ENCODE peak calls at places on chromosomes 3 and 15, in five cellular contexts. One of them, this sample, is unnamed.

GRCh38 chr15:56723787-56724186 is 9.5 kb downstream of the ZNF280D start:
- DNase-seq in upper lobe of left lung: no peak
- DNase-seq in suprapubic skin: no peak
- DNase-seq in stomach: no peak
- DNase-seq in NB4: no peak
- DNase-seq in this sample: no peak

GRCh38 chr3:64105816-64106215 is 82.5 kb upstream of the PSMD6 start:
- DNase-seq in upper lobe of left lung: no peak
- DNase-seq in suprapubic skin: no peak
- DNase-seq in stomach: no peak
- DNase-seq in NB4: no peak
- DNase-seq in this sample: no peak

GRCh38 chr3:125043599-125044151 is 12.1 kb downstream of the HEG1 start:
- DNase-seq in upper lobe of left lung: peak; percentile 81
- DNase-seq in suprapubic skin: no peak
- DNase-seq in stomach: peak; percentile 33
- DNase-seq in NB4: no peak
- DNase-seq in this sample: no peak

GRCh38 chr3:106824856-106825255 is 552.4 kb upstream of the CCDC54 start:
- DNase-seq in upper lobe of left lung: no peak
- DNase-seq in suprapubic skin: no peak
- DNase-seq in stomach: no peak
- DNase-seq in NB4: peak; percentile 10
- DNase-seq in this sample: no peak

GRCh38 chr3:184560992-184561328 is 625 bp upstream of the EPHB3 start:
- DNase-seq in upper lobe of left lung: no peak
- DNase-seq in suprapubic skin: no peak
- DNase-seq in stomach: no peak
- DNase-seq in NB4: no peak
- DNase-seq in this sample: no peak

GRCh38 chr3:126523745-126524428 is at the start of gene CHST13:
- DNase-seq in upper lobe of left lung: peak; percentile 92
- DNase-seq in suprapubic skin: no peak
- DNase-seq in stomach: peak; percentile 46
- DNase-seq in NB4: peak; percentile 84
- DNase-seq in this sample: peak; percentile 85

GRCh38 chr3:148318240-148318639 is 379.5 kb upstream of the AGTR1 start:
- DNase-seq in upper lobe of left lung: no peak
- DNase-seq in suprapubic skin: no peak
- DNase-seq in stomach: no peak
- DNase-seq in NB4: no peak
- DNase-seq in this sample: no peak

GRCh38 chr3:55172913-55173312 is 245.1 kb upstream of the LRTM1 start:
- DNase-seq in upper lobe of left lung: no peak
- DNase-seq in suprapubic skin: no peak
- DNase-seq in stomach: no peak
- DNase-seq in NB4: no peak
- DNase-seq in this sample: no peak

GRCh38 chr3:109702252-109702651 is 364.9 kb upstream of the DPPA4 start:
- DNase-seq in upper lobe of left lung: no peak
- DNase-seq in suprapubic skin: no peak
- DNase-seq in stomach: no peak
- DNase-seq in NB4: peak; percentile 38
- DNase-seq in this sample: no peak

GRCh38 chr3:31196261-31196660 is 301.8 kb upstream of the GADL1 start:
- DNase-seq in upper lobe of left lung: no peak
- DNase-seq in suprapubic skin: no peak
- DNase-seq in stomach: no peak
- DNase-seq in NB4: no peak
- DNase-seq in this sample: no peak

GRCh38 chr3:46214751-46215352 is 6.7 kb upstream of the CCR1 start:
- DNase-seq in upper lobe of left lung: no peak
- DNase-seq in suprapubic skin: no peak
- DNase-seq in stomach: peak; percentile 44
- DNase-seq in NB4: peak; percentile 84
- DNase-seq in this sample: no peak

GRCh38 chr3:3127432-3128010 is 781 bp downstream of the TRNT1 start:
- DNase-seq in upper lobe of left lung: no peak
- DNase-seq in suprapubic skin: no peak
- DNase-seq in stomach: no peak
- DNase-seq in NB4: peak; percentile 56
- DNase-seq in this sample: no peak

GRCh38 chr3:126308394-126309125 is 48.6 kb downstream of the KLF15 start:
- DNase-seq in upper lobe of left lung: peak; percentile 62
- DNase-seq in suprapubic skin: no peak
- DNase-seq in stomach: no peak
- DNase-seq in NB4: no peak
- DNase-seq in this sample: no peak

GRCh38 chr3:37183976-37184375 is 9.6 kb upstream of the LRRFIP2 start:
- DNase-seq in upper lobe of left lung: no peak
- DNase-seq in suprapubic skin: no peak
- DNase-seq in stomach: no peak
- DNase-seq in NB4: no peak
- DNase-seq in this sample: no peak

GRCh38 chr3:124829175-124829818 is 57.9 kb downstream of the ITGB5 start:
- DNase-seq in upper lobe of left lung: peak; percentile 56
- DNase-seq in suprapubic skin: no peak
- DNase-seq in stomach: no peak
- DNase-seq in NB4: no peak
- DNase-seq in this sample: no peak

GRCh38 chr15:90294601-90295269 is 29.3 kb downstream of the NGRN start:
- DNase-seq in upper lobe of left lung: peak; percentile 70
- DNase-seq in suprapubic skin: no peak
- DNase-seq in stomach: no peak
- DNase-seq in NB4: no peak
- DNase-seq in this sample: no peak

GRCh38 chr3:113560845-113561623 is 28.7 kb downstream of the SIDT1 start:
- DNase-seq in upper lobe of left lung: no peak
- DNase-seq in suprapubic skin: no peak
- DNase-seq in stomach: no peak
- DNase-seq in NB4: no peak
- DNase-seq in this sample: no peak

GRCh38 chr15:91040851-91041250 is 18.5 kb upstream of the VPS33B start:
- DNase-seq in upper lobe of left lung: no peak
- DNase-seq in suprapubic skin: no peak
- DNase-seq in stomach: no peak
- DNase-seq in NB4: no peak
- DNase-seq in this sample: no peak

GRCh38 chr3:7171493-7171892 is 310.6 kb downstream of the GRM7 start:
- DNase-seq in upper lobe of left lung: no peak
- DNase-seq in suprapubic skin: no peak
- DNase-seq in stomach: peak; percentile 56
- DNase-seq in NB4: no peak
- DNase-seq in this sample: no peak

GRCh38 chr3:67804545-67804944 is 150.1 kb upstream of the SUCLG2 start:
- DNase-seq in upper lobe of left lung: no peak
- DNase-seq in suprapubic skin: no peak
- DNase-seq in stomach: no peak
- DNase-seq in NB4: no peak
- DNase-seq in this sample: no peak

GRCh38 chr3:123008808-123009207 is 18.8 kb downstream of the SEMA5B start:
- DNase-seq in upper lobe of left lung: peak; percentile 44
- DNase-seq in suprapubic skin: no peak
- DNase-seq in stomach: no peak
- DNase-seq in NB4: no peak
- DNase-seq in this sample: no peak

GRCh38 chr3:27943106-27943505 is 221.0 kb upstream of the EOMES start:
- DNase-seq in upper lobe of left lung: no peak
- DNase-seq in suprapubic skin: no peak
- DNase-seq in stomach: no peak
- DNase-seq in NB4: peak; percentile 11
- DNase-seq in this sample: no peak

GRCh38 chr3:50559702-50560101 is 7.8 kb downstream of the C3orf18 start:
- DNase-seq in upper lobe of left lung: no peak
- DNase-seq in suprapubic skin: no peak
- DNase-seq in stomach: peak; percentile 46
- DNase-seq in NB4: no peak
- DNase-seq in this sample: no peak

GRCh38 chr15:52651868-52652267 is 27.3 kb downstream of the ATOSA start:
- DNase-seq in upper lobe of left lung: no peak
- DNase-seq in suprapubic skin: no peak
- DNase-seq in stomach: peak; percentile 42
- DNase-seq in NB4: peak; percentile 7
- DNase-seq in this sample: no peak

GRCh38 chr15:89051875-89052274 is 36.4 kb upstream of the ABHD2 start:
- DNase-seq in upper lobe of left lung: no peak
- DNase-seq in suprapubic skin: no peak
- DNase-seq in stomach: no peak
- DNase-seq in NB4: no peak
- DNase-seq in this sample: no peak

GRCh38 chr15:50084932-50085331 is 34.1 kb downstream of the ATP8B4 start:
- DNase-seq in upper lobe of left lung: no peak
- DNase-seq in suprapubic skin: no peak
- DNase-seq in stomach: no peak
- DNase-seq in NB4: no peak
- DNase-seq in this sample: no peak

GRCh38 chr15:81155375-81156218 is 21.5 kb downstream of the CFAP161 start:
- DNase-seq in upper lobe of left lung: no peak
- DNase-seq in suprapubic skin: no peak
- DNase-seq in stomach: peak; percentile 36
- DNase-seq in NB4: peak; percentile 77
- DNase-seq in this sample: no peak

GRCh38 chr15:56241374-56242085 is 2.1 kb downstream of the RFX7 start:
- DNase-seq in upper lobe of left lung: no peak
- DNase-seq in suprapubic skin: no peak
- DNase-seq in stomach: no peak
- DNase-seq in NB4: no peak
- DNase-seq in this sample: no peak

GRCh38 chr3:13325892-13326443 is 94.2 kb downstream of the NUP210 start:
- DNase-seq in upper lobe of left lung: no peak
- DNase-seq in suprapubic skin: no peak
- DNase-seq in stomach: peak; percentile 54
- DNase-seq in NB4: no peak
- DNase-seq in this sample: no peak

GRCh38 chr15:38708672-38709188 is 144.1 kb upstream of the RASGRP1 start:
- DNase-seq in upper lobe of left lung: no peak
- DNase-seq in suprapubic skin: no peak
- DNase-seq in stomach: no peak
- DNase-seq in NB4: no peak
- DNase-seq in this sample: no peak

DNA sequence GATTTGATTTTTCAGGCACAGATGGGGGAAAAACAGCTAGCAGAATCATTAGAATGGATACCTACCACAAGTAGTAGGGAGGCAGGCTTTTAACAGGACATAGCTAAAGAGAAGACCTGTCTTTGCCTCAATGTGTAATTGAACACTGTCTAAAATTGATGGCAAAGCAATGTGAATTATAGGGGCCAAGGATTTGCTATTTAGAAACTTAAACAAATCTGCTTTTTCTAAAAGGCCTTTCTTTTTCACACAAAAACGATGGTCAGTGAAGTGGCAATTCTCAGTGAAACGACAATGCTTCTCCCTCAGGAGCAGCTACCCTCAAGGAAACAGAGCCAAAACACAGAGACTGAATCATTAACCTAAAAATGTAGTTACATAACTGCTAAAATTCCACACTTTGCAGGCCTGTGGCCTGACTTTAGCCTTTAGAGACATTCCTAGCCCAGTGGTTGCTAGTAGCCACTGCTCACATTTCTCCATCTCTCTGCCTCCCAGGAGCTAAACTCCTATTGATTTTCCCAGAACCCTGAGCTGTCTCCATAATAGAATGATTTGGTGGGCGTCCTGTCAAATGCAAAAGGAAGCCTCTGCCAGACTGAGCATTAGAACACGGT is 630.2 kb upstream of the KCNMB2 start:
- DNase-seq in upper lobe of left lung: no peak
- DNase-seq in suprapubic skin: no peak
- DNase-seq in stomach: no peak
- DNase-seq in NB4: no peak
- DNase-seq in this sample: no peak
- TF ChIP-seq CTCF in upper lobe of left lung: no peak
- TF ChIP-seq CTCF in suprapubic skin: no peak
- TF ChIP-seq CTCF in stomach: no peak
- TF ChIP-seq CTCF in NB4: no peak
- TF ChIP-seq CTCF in this sample: peak; percentile 41

DNA sequence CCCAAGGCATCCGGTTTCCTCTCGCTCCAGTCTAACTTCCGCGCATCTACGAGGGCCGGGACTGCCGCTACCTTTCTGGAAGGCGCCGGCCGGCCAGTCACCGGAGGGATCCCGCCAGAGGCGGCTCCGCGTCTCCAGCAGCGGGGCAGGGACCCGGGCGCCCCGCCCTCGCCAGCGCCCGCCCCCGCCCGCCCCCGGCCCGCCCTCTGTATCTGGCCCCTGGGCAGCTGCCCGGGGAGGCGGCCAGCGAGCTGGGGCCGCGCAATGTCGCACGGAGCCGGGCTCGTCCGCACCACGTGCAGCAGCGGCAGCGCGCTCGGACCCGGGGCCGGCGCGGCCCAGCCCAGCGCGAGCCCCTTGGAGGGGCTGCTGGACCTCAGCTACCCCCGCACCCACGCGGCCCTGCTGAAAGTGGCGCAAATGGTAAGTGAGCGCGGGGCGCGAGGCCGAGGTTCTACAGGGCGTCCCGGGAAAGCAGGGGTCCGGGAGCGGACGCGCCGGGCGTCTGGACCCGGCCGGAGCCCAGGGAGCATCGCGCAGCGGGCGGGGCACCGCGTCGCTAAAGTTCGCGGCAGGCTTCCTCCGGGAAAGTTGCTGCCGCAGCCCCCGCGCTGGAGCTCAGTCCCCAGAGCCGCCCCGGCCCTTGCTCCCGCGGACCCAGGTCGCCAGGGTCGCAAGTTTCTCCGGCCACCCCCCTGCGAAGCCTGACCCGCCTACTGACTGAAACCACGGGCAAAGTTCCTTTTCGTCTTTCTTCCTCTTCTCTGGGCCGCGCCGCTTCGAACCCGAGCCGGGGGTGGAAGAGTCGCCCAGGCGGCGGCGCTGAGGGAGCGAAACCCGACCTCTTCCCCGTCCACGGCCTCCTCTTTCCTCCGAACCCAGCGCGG is at the start of gene CMTM7:
- DNase-seq in upper lobe of left lung: peak; percentile 94
- DNase-seq in suprapubic skin: peak; percentile 84
- DNase-seq in stomach: peak; percentile 79
- DNase-seq in NB4: peak; percentile 81
- DNase-seq in this sample: no peak
- TF ChIP-seq CTCF in upper lobe of left lung: no peak
- TF ChIP-seq CTCF in suprapubic skin: no peak
- TF ChIP-seq CTCF in stomach: no peak
- TF ChIP-seq CTCF in NB4: peak; percentile 5
- TF ChIP-seq CTCF in this sample: peak; percentile 28

GRCh38 chr15:29637555-29637954 is 184.7 kb downstream of the TJP1 start:
- DNase-seq in upper lobe of left lung: no peak
- DNase-seq in suprapubic skin: no peak
- DNase-seq in stomach: no peak
- DNase-seq in NB4: no peak
- DNase-seq in this sample: no peak
- TF ChIP-seq CTCF in upper lobe of left lung: no peak
- TF ChIP-seq CTCF in suprapubic skin: no peak
- TF ChIP-seq CTCF in stomach: no peak
- TF ChIP-seq CTCF in NB4: no peak
- TF ChIP-seq CTCF in this sample: no peak

DNA sequence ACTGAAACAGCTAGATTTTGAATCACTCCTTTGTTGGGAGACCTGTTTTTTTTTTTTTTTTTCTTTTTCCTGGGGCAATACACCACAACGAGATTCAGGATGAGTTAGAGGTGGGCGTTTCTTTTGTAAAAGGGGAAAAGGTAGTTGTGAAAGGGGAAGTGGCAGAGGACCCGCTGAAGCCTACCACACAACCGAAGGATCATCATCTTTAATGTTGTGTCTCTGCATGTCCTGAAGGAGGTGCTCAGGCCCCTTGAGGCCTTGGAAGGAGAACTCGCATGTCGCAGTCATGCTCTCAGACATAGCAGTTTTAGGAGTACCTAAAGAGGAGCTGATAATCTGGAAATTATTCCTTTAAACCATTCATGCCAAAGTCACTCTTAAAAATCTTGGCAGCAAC is 137.9 kb upstream of the LRIG1 start:
- DNase-seq in upper lobe of left lung: no peak
- DNase-seq in suprapubic skin: no peak
- DNase-seq in stomach: no peak
- DNase-seq in NB4: peak; percentile 45
- DNase-seq in this sample: no peak
- TF ChIP-seq CTCF in upper lobe of left lung: no peak
- TF ChIP-seq CTCF in suprapubic skin: no peak
- TF ChIP-seq CTCF in stomach: no peak
- TF ChIP-seq CTCF in NB4: peak; percentile 5
- TF ChIP-seq CTCF in this sample: peak; percentile 31